ENCODE peak calls at places on chromosomes 5 and 9, in seven cellular contexts. T is neural progenitor cell, I is ovary, U is PC-9, Y is HL-60, M is stomach, G is uterus. B is an unnamed sample.

GRCh38 chr5:160398806-160399205 is 1.0 kb downstream of the FAM200C start:
- DNase-seq in T (no peak), I (no peak), U (no peak), Y (no peak), M (no peak), G (no peak), B (no peak)

GRCh38 chr5:82894754-82895153 is 182.4 kb downstream of the TMEM167A start:
- DNase-seq in T (no peak), I (no peak), U (no peak), Y (no peak), M (no peak), G (no peak), B (no peak)

GRCh38 chr5:142654578-142655042 is 31.3 kb downstream of the FGF1 start:
- DNase-seq in T (no peak), I (no peak), U (no peak), Y (no peak), M (no peak), G (no peak), B (no peak)

GRCh38 chr5:93874080-93874479 is 132.7 kb upstream of the POU5F2 start:
- DNase-seq in T (no peak), I (no peak), U (no peak), Y (no peak), M (no peak), G (no peak), B (no peak)

GRCh38 chr5:142894315-142894714 is 124.1 kb downstream of the ARHGAP26 start:
- DNase-seq in T (no peak), I (no peak), U (no peak), Y (no peak), M (no peak), G (no peak), B (no peak)

GRCh38 chr5:158175664-158176507 is 316.9 kb upstream of the CLINT1 start:
- DNase-seq in T (peak), I (peak), U (no peak), Y (no peak), M (peak), G (no peak), B (no peak)

GRCh38 chr9:134010774-134011173 is 14.5 kb upstream of the BRD3OS start:
- DNase-seq in T (no peak), I (no peak), U (peak), Y (no peak), M (peak), G (no peak), B (no peak)

GRCh38 chr9:91378695-91379127 is 17.0 kb upstream of the AUH start:
- DNase-seq in T (no peak), I (no peak), U (no peak), Y (no peak), M (no peak), G (no peak), B (no peak)

GRCh38 chr9:81896067-81896466 is 32.2 kb upstream of the SPATA31D4 start:
- DNase-seq in T (no peak), I (no peak), U (no peak), Y (no peak), M (no peak), G (no peak), B (no peak)

GRCh38 chr5:180047667-180048066 is 23.9 kb downstream of the RNF130 start:
- DNase-seq in T (no peak), I (peak), U (no peak), Y (no peak), M (peak), G (peak), B (peak)

GRCh38 chr5:1037123-1037670 is 28.6 kb downstream of the NKD2 start:
- DNase-seq in T (no peak), I (no peak), U (no peak), Y (no peak), M (no peak), G (no peak), B (no peak)

GRCh38 chr5:126003309-126003708 is 419.9 kb upstream of the GRAMD2B start:
- DNase-seq in T (peak), I (peak), U (no peak), Y (no peak), M (peak), G (peak), B (peak)

GRCh38 chr5:179796877-179797608 is 3.3 kb downstream of the LTC4S start:
- DNase-seq in T (no peak), I (no peak), U (no peak), Y (no peak), M (no peak), G (no peak), B (peak)

GRCh38 chr9:35656340-35656739 is 1.5 kb downstream of the RMRP start:
- DNase-seq in T (no peak), I (no peak), U (no peak), Y (no peak), M (no peak), G (no peak), B (no peak)

GRCh38 chr5:69042915-69043795 is 50.7 kb upstream of the SLC30A5 start:
- DNase-seq in T (peak), I (peak), U (peak), Y (peak), M (peak), G (peak), B (peak)

GRCh38 chr9:97895695-97896332 is 26.5 kb downstream of the TRMO start:
- DNase-seq in T (peak), I (no peak), U (no peak), Y (peak), M (no peak), G (no peak), B (no peak)

GRCh38 chr9:124940521-124940893 is 376 bp downstream of the GOLGA1 start:
- DNase-seq in T (no peak), I (no peak), U (no peak), Y (no peak), M (no peak), G (no peak), B (no peak)

GRCh38 chr9:4985376-4986266 is 549 bp downstream of the JAK2 start:
- DNase-seq in T (peak), I (peak), U (peak), Y (peak), M (peak), G (peak), B (no peak)

GRCh38 chr9:92647671-92648446 is 22.1 kb downstream of the IPPK start:
- DNase-seq in T (no peak), I (peak), U (no peak), Y (no peak), M (peak), G (no peak), B (no peak)

GRCh38 chr9:18437315-18438200 is 36.4 kb upstream of the ADAMTSL1 start:
- DNase-seq in T (peak), I (peak), U (peak), Y (no peak), M (peak), G (peak), B (peak)

GRCh38 chr5:110063640-110064592 is 374.2 kb downstream of the MAN2A1 start:
- DNase-seq in T (no peak), I (no peak), U (no peak), Y (no peak), M (no peak), G (no peak), B (no peak)

GRCh38 chr5:136364307-136364706 is 1.0 kb downstream of the TRPC7 start:
- DNase-seq in T (peak), I (no peak), U (no peak), Y (no peak), M (no peak), G (no peak), B (no peak)

GRCh38 chr5:17185776-17186175 is 31.7 kb upstream of the BASP1 start:
- DNase-seq in T (no peak), I (peak), U (no peak), Y (peak), M (no peak), G (peak), B (peak)

GRCh38 chr9:5488616-5489015 is 21.7 kb upstream of the PDCD1LG2 start:
- DNase-seq in T (no peak), I (no peak), U (no peak), Y (no peak), M (no peak), G (no peak), B (no peak)

GRCh38 chr5:74123928-74124327 is 497.9 kb downstream of the ARHGEF28 start:
- DNase-seq in T (no peak), I (no peak), U (no peak), Y (no peak), M (no peak), G (no peak), B (no peak)

GRCh38 chr9:86322973-86323644 is 31.1 kb downstream of the TUT7 start:
- DNase-seq in T (no peak), I (no peak), U (no peak), Y (no peak), M (no peak), G (no peak), B (no peak)

GRCh38 chr9:92711844-92712243 is 41.9 kb upstream of the IPPK start:
- DNase-seq in T (no peak), I (no peak), U (no peak), Y (no peak), M (no peak), G (no peak), B (no peak)

GRCh38 chr5:82863260-82863659 is 213.9 kb downstream of the TMEM167A start:
- DNase-seq in T (peak), I (no peak), U (no peak), Y (no peak), M (no peak), G (no peak), B (no peak)

GRCh38 chr9:113501129-113501686 is 37.7 kb downstream of the RGS3 start:
- DNase-seq in T (peak), I (no peak), U (no peak), Y (no peak), M (no peak), G (no peak), B (no peak)

GRCh38 chr9:71612889-71613288 is 155.4 kb downstream of the CEMIP2 start:
- DNase-seq in T (no peak), I (no peak), U (no peak), Y (no peak), M (no peak), G (no peak), B (no peak)

GRCh38 chr5:81750308-81751008 is 439 bp downstream of the SSBP2 start:
- DNase-seq in T (peak), I (no peak), U (peak), Y (no peak), M (peak), G (no peak), B (no peak)

GRCh38 chr9:72873456-72873855 is 79.4 kb downstream of the ALDH1A1 start:
- DNase-seq in T (no peak), I (no peak), U (no peak), Y (no peak), M (no peak), G (no peak), B (no peak)

GRCh38 chr9:92181296-92181695 is 66.1 kb upstream of the SPTLC1 start:
- DNase-seq in T (no peak), I (no peak), U (no peak), Y (peak), M (no peak), G (no peak), B (no peak)

GRCh38 chr9:98929866-98930265 is 13.8 kb upstream of the COL15A1 start:
- DNase-seq in T (no peak), I (peak), U (no peak), Y (no peak), M (no peak), G (no peak), B (no peak)

GRCh38 chr5:55600536-55601208 is 65.9 kb upstream of the PLPP1 start:
- DNase-seq in T (no peak), I (no peak), U (peak), Y (no peak), M (no peak), G (no peak), B (peak)

GRCh38 chr5:55604611-55605067 is 69.9 kb upstream of the PLPP1 start:
- DNase-seq in T (peak), I (no peak), U (peak), Y (no peak), M (no peak), G (no peak), B (no peak)

GRCh38 chr5:55601209-55601618 is 66.5 kb upstream of the PLPP1 start:
- DNase-seq in T (peak), I (peak), U (peak), Y (no peak), M (peak), G (peak), B (peak)

GRCh38 chr5:55600086-55600485 is 65.3 kb upstream of the PLPP1 start:
- DNase-seq in T (no peak), I (no peak), U (no peak), Y (no peak), M (no peak), G (no peak), B (no peak)

DNA sequence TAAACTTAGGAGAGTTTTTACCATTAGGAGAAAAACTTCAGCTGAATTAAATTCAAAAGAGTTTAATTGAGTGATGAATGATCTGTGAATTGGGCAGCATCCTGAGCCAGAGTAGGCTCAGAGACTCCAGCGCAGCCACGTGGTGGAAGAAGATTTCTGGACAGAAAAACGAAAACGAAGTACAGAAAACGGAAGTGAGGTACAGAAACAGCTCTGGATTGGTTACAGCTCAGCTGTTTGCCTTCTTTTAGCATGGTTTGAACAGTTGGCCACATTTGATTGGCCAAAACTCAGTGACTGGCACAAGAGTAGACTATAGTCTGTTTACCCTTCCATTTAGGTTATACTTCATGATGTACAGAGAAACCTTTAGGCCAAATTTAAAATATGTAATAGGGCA is 69.2 kb upstream of the PLPP1 start:
- DNase-seq in T (no peak), I (no peak), U (no peak), Y (no peak), M (no peak), G (peak), B (no peak)
- H3K27ac ChIP-seq in T (no peak), I (no peak), U (peak), Y (no peak), M (peak), G (peak), B (peak)

GRCh38 chr5:88142801-88143692 is 125.6 kb downstream of the TMEM161B start:
- DNase-seq in T (peak), I (peak), U (no peak), Y (no peak), M (no peak), G (peak), B (peak)

GRCh38 chr5:88143693-88144218 is 124.9 kb downstream of the TMEM161B start:
- DNase-seq in T (peak), I (no peak), U (no peak), Y (no peak), M (no peak), G (no peak), B (no peak)

GRCh38 chr5:88140863-88141694 is 127.6 kb downstream of the TMEM161B start:
- DNase-seq in T (peak), I (peak), U (peak), Y (peak), M (peak), G (peak), B (peak)

GRCh38 chr5:88141695-88141979 is 127.0 kb downstream of the TMEM161B start:
- DNase-seq in T (no peak), I (no peak), U (no peak), Y (no peak), M (no peak), G (no peak), B (no peak)

DNA sequence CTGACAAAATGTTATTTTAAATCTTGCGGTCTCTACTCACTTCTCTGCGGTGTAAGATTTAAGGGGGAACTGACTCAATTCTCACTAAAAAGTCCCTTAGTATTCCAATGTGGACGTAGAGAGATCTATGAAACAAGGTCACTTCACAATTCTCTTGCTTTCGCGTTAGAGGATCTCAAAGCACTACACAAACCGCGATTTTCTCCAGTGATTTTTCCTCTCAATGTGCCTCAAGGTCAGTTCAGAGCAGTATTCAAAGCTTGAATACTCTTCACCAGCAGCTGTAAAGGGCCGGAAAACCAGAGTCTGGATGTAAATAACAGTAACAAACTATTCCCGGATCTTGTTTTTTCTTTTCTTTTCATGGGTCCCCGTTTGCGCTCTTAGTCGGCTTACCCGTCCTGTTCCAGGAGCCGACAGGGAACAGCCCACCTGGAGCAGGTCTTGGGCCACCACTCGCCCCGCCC is 128.2 kb downstream of the TMEM161B start:
- DNase-seq in T (peak), I (no peak), U (peak), Y (no peak), M (peak), G (peak), B (no peak)
- H3K4me3 ChIP-seq in T (peak), I (peak), U (peak), Y (no peak), M (peak), G (peak), B (peak)

GRCh38 chr9:89604463-89605180 is at the start of gene GADD45G:
- DNase-seq in T (peak), I (peak), U (peak), Y (peak), M (peak), G (peak), B (peak)
- TF ChIP-seq CTCF in T (no peak), I (no peak), U (no peak), Y (no peak), M (no peak), G (no peak), B (peak)

DNA sequence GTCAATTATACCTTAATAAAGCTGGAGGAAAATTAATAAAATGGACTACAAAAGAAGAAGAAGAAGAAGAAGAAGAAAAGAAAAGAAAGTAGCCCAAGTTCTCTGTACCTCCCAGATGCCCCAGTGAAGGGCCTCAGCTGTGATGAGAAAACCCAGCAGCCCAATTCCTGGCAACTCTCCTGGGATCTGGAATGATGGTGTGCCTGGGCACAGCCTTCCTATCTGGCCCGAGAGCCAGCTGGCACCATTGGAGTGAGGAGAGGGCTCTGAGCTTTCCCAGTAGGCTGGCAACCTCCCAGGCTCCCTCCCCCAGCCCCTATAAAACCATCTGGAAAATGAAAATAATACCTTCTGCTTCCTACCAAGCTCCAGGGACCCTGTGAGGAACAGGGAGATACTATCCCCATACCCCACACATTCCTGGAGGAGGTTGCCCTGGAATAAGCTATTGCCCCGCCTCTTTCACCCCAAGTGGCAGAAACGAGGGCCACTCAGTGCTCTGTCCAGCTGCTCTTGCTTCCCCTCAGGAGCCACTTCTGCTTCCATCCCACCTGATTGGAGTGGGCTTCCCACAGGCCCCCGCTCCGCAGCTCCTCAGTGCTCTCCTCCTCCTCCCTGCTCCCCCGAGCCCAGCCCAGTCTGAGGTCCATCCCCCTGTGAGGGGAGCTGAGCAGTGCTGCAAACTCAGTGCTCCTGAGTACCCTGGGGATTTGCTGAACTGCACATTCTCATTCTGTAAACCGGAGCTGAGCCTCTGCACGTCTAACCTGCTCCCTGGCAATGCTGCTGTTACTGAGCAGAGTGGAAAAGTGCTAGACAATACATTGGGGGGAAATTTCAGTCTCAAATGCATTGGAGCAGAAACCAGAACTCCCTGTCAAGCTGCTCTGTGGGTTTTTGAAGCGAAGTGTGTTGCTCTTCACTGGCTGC is 74.7 kb downstream of the THBS4 start:
- DNase-seq in T (peak), I (peak), U (no peak), Y (no peak), M (no peak), G (peak), B (no peak)
- H3K27ac ChIP-seq in T (peak), I (no peak), U (no peak), Y (no peak), M (peak), G (no peak), B (no peak)

GRCh38 chr9:69325409-69326212 is 596 bp downstream of the ENTREP1 start:
- DNase-seq in T (peak), I (peak), U (peak), Y (no peak), M (peak), G (no peak), B (peak)
- H3K4me3 ChIP-seq in T (peak), I (peak), U (peak), Y (no peak), M (peak), G (peak), B (peak)

B was measured in tibial artery.